ENCODE peak calls at places on chromosomes 6 and 20, in four cellular contexts. N, M, Y and U are unnamed samples.

GRCh38 chr20:25248501-25249172 is 752 bp downstream of the PYGB start:
- DNase-seq in M (no peak), N (no peak), Y (no peak), U (no peak)

GRCh38 chr20:33423141-33423834 is 20.3 kb downstream of the SNTA1 start:
- DNase-seq in Y (no peak), M (peak), N (no peak), U (no peak)

GRCh38 chr20:44615876-44616603 is 33.7 kb downstream of the PKIG start:
- DNase-seq in M (no peak), N (no peak), Y (no peak), U (no peak)

GRCh38 chr6:27502508-27503435 is 29.9 kb upstream of the ZNF184 start:
- DNase-seq in Y (no peak), N (peak), M (peak), U (peak)

GRCh38 chr6:104638841-104639290 is 220.9 kb downstream of the HACE1 start:
- DNase-seq in Y (no peak), M (no peak), N (no peak), U (no peak)

GRCh38 chr6:108174371-108175175 is 8.8 kb downstream of the NR2E1 start:
- DNase-seq in Y (no peak), M (peak), N (no peak), U (no peak)

GRCh38 chr6:10587694-10588392 is 66.7 kb downstream of the GCNT2 start:
- DNase-seq in M (no peak), N (no peak), Y (no peak), U (no peak)

GRCh38 chr20:21840991-21841390 is 135.5 kb downstream of the PAX1 start:
- DNase-seq in N (no peak), M (no peak), Y (no peak), U (no peak)

GRCh38 chr6:96923871-96924493 is 546 bp upstream of the KLHL32 start:
- DNase-seq in N (no peak), Y (no peak), M (no peak), U (no peak)

GRCh38 chr6:89927788-89928565 is 33.7 kb downstream of the GJA10 start:
- DNase-seq in M (no peak), N (no peak), Y (no peak), U (no peak)

GRCh38 chr6:111984081-111984480 is 69.8 kb upstream of the CCN6 start:
- DNase-seq in Y (no peak), M (no peak), N (no peak), U (no peak)

GRCh38 chr6:77040566-77041195 is 422.6 kb downstream of the HTR1B start:
- DNase-seq in M (no peak), Y (no peak), N (no peak), U (no peak)

GRCh38 chr6:30463651-30464618 is 25.4 kb upstream of the HLA-E start:
- DNase-seq in Y (no peak), N (peak), M (no peak), U (peak)

GRCh38 chr6:142385352-142385751 is 83.5 kb downstream of the ADGRG6 start:
- DNase-seq in Y (no peak), M (no peak), N (no peak), U (no peak)

GRCh38 chr6:169719117-169719516 is 5.2 kb downstream of the PHF10 start:
- DNase-seq in Y (no peak), M (no peak), N (no peak), U (no peak)

GRCh38 chr20:52422574-52423463 is 231.2 kb upstream of the ZFP64 start:
- DNase-seq in N (no peak), M (no peak), Y (no peak), U (no peak)

GRCh38 chr20:46688151-46689081 is 828 bp downstream of the TP53RK start:
- DNase-seq in Y (no peak), M (peak), N (no peak), U (no peak)

GRCh38 chr6:157967486-157967885 is 14.2 kb upstream of the SYNJ2 start:
- DNase-seq in N (no peak), M (no peak), Y (no peak), U (no peak)